ENCODE peak calls at places on chromosomes 12 and 14, in six cellular contexts. F is AML-193; M is EH; B is GM12865; J is stimulated activated CD4-positive, alpha-beta T cell treated with anti-CD3 and anti-CD28 coated beads, Interleukin-2, amount 100 ng/mL, for 48 hours; Q is MM.1S. I is an unnamed sample.

GRCh38 chr14:49249022-49249421 is 337.2 kb downstream of the RPS29 start:
- DNase-seq in F (no peak), Q (no peak), M (peak; percentile 5), J (no peak), B (no peak), I (peak; percentile 11)

GRCh38 chr12:15599266-15600037 is 189.7 kb downstream of the EPS8 start:
- DNase-seq in F (no peak), M (peak; percentile 79), B (no peak), J (no peak), Q (no peak), I (no peak)

GRCh38 chr14:89853976-89854693 is 100.4 kb downstream of the EFCAB11 start:
- DNase-seq in B (no peak), M (peak; percentile 85), F (no peak), Q (no peak), J (no peak), I (no peak)

GRCh38 chr12:41512531-41512930 is 324.4 kb downstream of the PDZRN4 start:
- DNase-seq in M (no peak), B (no peak), Q (no peak), F (no peak), J (no peak), I (no peak)

GRCh38 chr12:57237653-57237951 is 8.1 kb downstream of the SHMT2 start:
- DNase-seq in F (no peak), Q (no peak), M (no peak), B (no peak), J (no peak), I (no peak)

GRCh38 chr14:52351561-52352491 is 37.7 kb downstream of the PTGER2 start:
- DNase-seq in B (peak; percentile 49), Q (no peak), J (no peak), F (no peak), M (peak; percentile 86), I (peak; percentile 75)

GRCh38 chr12:27901959-27902358 is 70.6 kb downstream of the PTHLH start:
- DNase-seq in B (no peak), M (peak; percentile 10), J (no peak), F (no peak), Q (no peak), I (no peak)

GRCh38 chr12:69331482-69331845 is 16.7 kb upstream of the LYZ start:
- DNase-seq in B (no peak), M (no peak), Q (no peak), J (no peak), F (no peak), I (no peak)

GRCh38 chr12:105228494-105228893 is 7.5 kb downstream of the APPL2 start:
- DNase-seq in M (peak; percentile 91), Q (peak; percentile 93), F (no peak), B (no peak), J (no peak), I (peak; percentile 58)

GRCh38 chr12:112528521-112528920 is 109.8 kb downstream of the PTPN11 start:
- DNase-seq in F (no peak), B (no peak), J (no peak), M (no peak), Q (no peak), I (no peak)

GRCh38 chr14:103899833-103900232 is 28.4 kb upstream of the TDRD9 start:
- DNase-seq in F (no peak), M (no peak), B (no peak), J (no peak), Q (no peak), I (no peak)

GRCh38 chr12:100268835-100269564 is 2.0 kb downstream of the SCYL2 start:
- DNase-seq in B (no peak), F (no peak), M (peak; percentile 36), Q (no peak), J (no peak), I (no peak)

GRCh38 chr14:24110485-24110884 is 4.1 kb upstream of the DCAF11 start:
- DNase-seq in J (no peak), M (no peak), F (no peak), Q (no peak), B (no peak), I (no peak)

GRCh38 chr14:76729195-76729594 is 32.1 kb upstream of the VASH1 start:
- DNase-seq in Q (no peak), F (no peak), B (no peak), J (no peak), M (no peak), I (peak; percentile 45)

GRCh38 chr14:99262977-99263448 is 9.0 kb downstream of the BCL11B start:
- DNase-seq in J (no peak), F (no peak), Q (no peak), M (no peak), B (no peak), I (no peak)

GRCh38 chr12:11836964-11837286 is 187.5 kb downstream of the ETV6 start:
- DNase-seq in F (no peak), M (no peak), Q (no peak), B (no peak), J (no peak), I (no peak)

GRCh38 chr12:105172037-105172436 is 63.9 kb downstream of the APPL2 start:
- DNase-seq in F (no peak), M (no peak), J (no peak), Q (no peak), B (no peak), I (no peak)

GRCh38 chr12:126185025-126185424 is 1119.8 kb downstream of the AACS start:
- DNase-seq in J (no peak), B (no peak), F (no peak), Q (no peak), M (no peak), I (no peak)

GRCh38 chr14:103108749-103109207 is 14.3 kb downstream of the EXOC3L4 start:
- DNase-seq in M (peak; percentile 56), F (peak; percentile 27), J (no peak), B (peak; percentile 81), Q (no peak), I (peak; percentile 29)

GRCh38 chr12:106760184-106760531 is 14.3 kb upstream of the RIC8B start:
- DNase-seq in B (peak; percentile 89), F (peak; percentile 89), Q (peak; percentile 95), J (no peak), M (peak; percentile 34), I (peak; percentile 97)

GRCh38 chr12:69633061-69633460 is 22.4 kb upstream of the LRRC10 start:
- DNase-seq in B (no peak), M (no peak), J (no peak), F (no peak), Q (no peak), I (no peak)

GRCh38 chr12:53052419-53053222 is 2.8 kb downstream of the TNS2 start:
- DNase-seq in F (no peak), J (no peak), M (peak; percentile 89), Q (no peak), B (no peak), I (no peak)

GRCh38 chr14:23916038-23916437 is 37.5 kb upstream of the DHRS4 start:
- DNase-seq in F (no peak), Q (no peak), M (no peak), J (no peak), B (no peak), I (no peak)

GRCh38 chr12:468671-469389 is 9.1 kb downstream of the B4GALNT3 start:
- DNase-seq in B (no peak), F (no peak), Q (no peak), J (no peak), M (no peak), I (no peak)

GRCh38 chr12:106736051-106736957 is 38.2 kb upstream of the RIC8B start:
- DNase-seq in M (peak; percentile 9), B (peak; percentile 30), Q (peak; percentile 16), F (no peak), J (no peak), I (peak; percentile 44)

GRCh38 chr14:104114421-104115130 is 23.8 kb upstream of the KIF26A start:
- DNase-seq in F (no peak), M (no peak), Q (no peak), J (no peak), B (no peak), I (no peak)

GRCh38 chr12:124346425-124347168 is 51.7 kb downstream of the RFLNA start:
- DNase-seq in J (no peak), Q (no peak), F (no peak), B (no peak), M (no peak), I (no peak)

GRCh38 chr14:21408152-21408551 is 24.3 kb upstream of the SUPT16H start:
- DNase-seq in F (no peak), B (no peak), Q (no peak), M (peak; percentile 66), J (no peak), I (no peak)

GRCh38 chr12:89882051-89882450 is 173.4 kb upstream of the ATP2B1 start:
- DNase-seq in Q (no peak), M (peak; percentile 67), F (no peak), B (peak; percentile 79), J (no peak), I (peak; percentile 94)

GRCh38 chr14:25828562-25828961 is 769.3 kb downstream of the NOVA1 start:
- DNase-seq in J (no peak), B (no peak), Q (peak; percentile 60), F (no peak), M (no peak), I (no peak)

GRCh38 chr14:72178517-72178916 is 246.3 kb downstream of the RGS6 start:
- DNase-seq in B (no peak), M (no peak), F (no peak), Q (no peak), J (no peak), I (no peak)

I was measured in MV-4-11.